ENCODE peak calls at places on chromosomes 6 and 20, in five cellular contexts. One of them, this sample, is unnamed. For H3K9me3 and H3K36me3, the result is how much of the 10 kb centered on the place peaks cover.

GRCh38 chr6:30626484-30627366 is at the start of gene ATAT1:
- DNase-seq in pancreas: peak
- DNase-seq in HCT116: peak
- DNase-seq in ovary: peak
- DNase-seq in gastrocnemius medialis: peak
- DNase-seq in this sample: peak

GRCh38 chr6:43627008-43627825 is 1.8 kb downstream of the GTPBP2 start:
- DNase-seq in ovary: peak
- DNase-seq in HCT116: peak
- DNase-seq in pancreas: peak
- DNase-seq in gastrocnemius medialis: peak
- DNase-seq in this sample: peak

GRCh38 chr6:32816746-32817204 is at the start of gene HLA-DOB:
- DNase-seq in pancreas: no peak
- DNase-seq in ovary: no peak
- DNase-seq in HCT116: peak
- DNase-seq in gastrocnemius medialis: no peak
- DNase-seq in this sample: no peak

GRCh38 chr20:19633985-19634384 is 124.1 kb upstream of the RIN2 start:
- DNase-seq in ovary: no peak
- DNase-seq in gastrocnemius medialis: no peak
- DNase-seq in HCT116: no peak
- DNase-seq in pancreas: no peak
- DNase-seq in this sample: no peak

GRCh38 chr20:50561379-50562078 is 51.3 kb downstream of the PTPN1 start:
- DNase-seq in ovary: peak
- DNase-seq in gastrocnemius medialis: no peak
- DNase-seq in pancreas: no peak
- DNase-seq in HCT116: peak
- DNase-seq in this sample: peak

GRCh38 chr6:30556964-30557682 is at the start of gene PRR3:
- DNase-seq in gastrocnemius medialis: peak
- DNase-seq in HCT116: no peak
- DNase-seq in pancreas: peak
- DNase-seq in ovary: peak
- DNase-seq in this sample: peak

GRCh38 chr6:89311853-89312531 is 3.1 kb downstream of the GABRR2 start:
- DNase-seq in gastrocnemius medialis: no peak
- DNase-seq in HCT116: no peak
- DNase-seq in pancreas: no peak
- DNase-seq in ovary: peak
- DNase-seq in this sample: peak

GRCh38 chr6:149138699-149139294 is 178.7 kb upstream of the TAB2 start:
- DNase-seq in gastrocnemius medialis: no peak
- DNase-seq in pancreas: no peak
- DNase-seq in HCT116: no peak
- DNase-seq in ovary: no peak
- DNase-seq in this sample: no peak

GRCh38 chr6:31128093-31128676 is 7.9 kb upstream of the CDSN start:
- DNase-seq in gastrocnemius medialis: peak
- DNase-seq in ovary: peak
- DNase-seq in HCT116: no peak
- DNase-seq in pancreas: peak
- DNase-seq in this sample: no peak

GRCh38 chr6:6840831-6841263 is 252.3 kb downstream of the LY86 start:
- DNase-seq in ovary: no peak
- DNase-seq in pancreas: no peak
- DNase-seq in gastrocnemius medialis: no peak
- DNase-seq in HCT116: no peak
- DNase-seq in this sample: no peak

GRCh38 chr20:8218861-8219260 is 86.8 kb downstream of the PLCB1 start:
- DNase-seq in pancreas: no peak
- DNase-seq in HCT116: no peak
- DNase-seq in gastrocnemius medialis: no peak
- DNase-seq in ovary: no peak
- DNase-seq in this sample: no peak

GRCh38 chr6:119350202-119351004 is 842 bp upstream of the MAN1A1 start:
- DNase-seq in HCT116: peak
- DNase-seq in pancreas: no peak
- DNase-seq in gastrocnemius medialis: no peak
- DNase-seq in ovary: no peak
- DNase-seq in this sample: peak

GRCh38 chr20:38730989-38731737 is 6.9 kb downstream of the SLC32A1 start:
- DNase-seq in pancreas: peak
- DNase-seq in ovary: peak
- DNase-seq in HCT116: peak
- DNase-seq in gastrocnemius medialis: no peak
- DNase-seq in this sample: no peak

GRCh38 chr20:60262967-60263603 is 304.9 kb downstream of the CDH26 start:
- DNase-seq in gastrocnemius medialis: no peak
- DNase-seq in HCT116: no peak
- DNase-seq in ovary: no peak
- DNase-seq in pancreas: no peak
- DNase-seq in this sample: no peak

GRCh38 chr20:4835244-4836177 is 113.8 kb downstream of the PRND start:
- DNase-seq in HCT116: no peak
- DNase-seq in pancreas: no peak
- DNase-seq in ovary: peak
- DNase-seq in gastrocnemius medialis: peak
- DNase-seq in this sample: peak

GRCh38 chr20:35929301-35929700 is 25.0 kb downstream of the SCAND1 start:
- DNase-seq in pancreas: no peak
- DNase-seq in HCT116: no peak
- DNase-seq in gastrocnemius medialis: no peak
- DNase-seq in ovary: no peak
- DNase-seq in this sample: no peak

GRCh38 chr6:119446623-119447008 is 97.1 kb upstream of the MAN1A1 start:
- DNase-seq in ovary: no peak
- DNase-seq in gastrocnemius medialis: peak
- DNase-seq in pancreas: peak
- DNase-seq in HCT116: no peak
- DNase-seq in this sample: peak

GRCh38 chr20:49636447-49636846 is 68.5 kb upstream of the PTGIS start:
- DNase-seq in ovary: peak
- DNase-seq in HCT116: no peak
- DNase-seq in gastrocnemius medialis: peak
- DNase-seq in pancreas: peak
- DNase-seq in this sample: no peak

GRCh38 chr20:9581509-9581908 is 67.1 kb downstream of the LAMP5 start:
- DNase-seq in HCT116: no peak
- DNase-seq in gastrocnemius medialis: no peak
- DNase-seq in ovary: no peak
- DNase-seq in pancreas: no peak
- DNase-seq in this sample: no peak

GRCh38 chr6:158686791-158687381 is 37.0 kb downstream of the SYTL3 start:
- DNase-seq in gastrocnemius medialis: no peak
- DNase-seq in pancreas: no peak
- DNase-seq in ovary: no peak
- DNase-seq in HCT116: no peak
- DNase-seq in this sample: no peak

GRCh38 chr20:53767206-53767924 is 173.7 kb upstream of the ZNF217 start:
- DNase-seq in HCT116: no peak
- DNase-seq in gastrocnemius medialis: no peak
- DNase-seq in pancreas: peak
- DNase-seq in ovary: no peak
- DNase-seq in this sample: no peak

GRCh38 chr6:116314878-116315277 is 35.1 kb upstream of the TSPYL1 start:
- DNase-seq in pancreas: no peak
- DNase-seq in gastrocnemius medialis: no peak
- DNase-seq in ovary: no peak
- DNase-seq in HCT116: no peak
- DNase-seq in this sample: peak

GRCh38 chr20:8473459-8473858 is 341.4 kb downstream of the PLCB1 start:
- DNase-seq in gastrocnemius medialis: no peak
- DNase-seq in ovary: no peak
- DNase-seq in HCT116: no peak
- DNase-seq in pancreas: no peak
- DNase-seq in this sample: no peak

GRCh38 chr6:170174124-170174770 is 116.6 kb downstream of the DLL1 start:
- DNase-seq in gastrocnemius medialis: peak
- DNase-seq in HCT116: no peak
- DNase-seq in ovary: peak
- DNase-seq in pancreas: no peak
- DNase-seq in this sample: peak

DNA sequence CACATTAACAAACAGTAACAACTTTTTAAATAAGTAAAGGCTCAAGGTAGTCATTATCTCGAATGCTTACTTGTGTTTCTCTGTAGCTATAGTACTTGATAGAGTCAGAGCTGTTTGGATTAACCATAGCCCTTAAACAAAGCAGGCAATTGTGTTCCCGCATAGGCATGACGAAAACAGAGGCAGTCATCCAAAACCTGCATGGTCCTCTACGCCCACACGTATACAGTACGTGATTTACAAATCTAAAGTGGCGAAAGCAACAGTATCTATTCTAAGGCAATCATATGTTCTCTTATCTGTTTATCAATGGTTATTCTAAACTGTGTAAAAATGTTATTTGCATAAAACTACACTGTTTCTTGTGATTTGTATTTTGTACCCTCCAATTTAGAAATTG is 31.8 kb downstream of the HFE start:
- DNase-seq in HCT116: peak
- DNase-seq in gastrocnemius medialis: no peak
- DNase-seq in pancreas: no peak
- DNase-seq in ovary: no peak
- DNase-seq in this sample: no peak
- H3K27ac ChIP-seq in HCT116: peak
- H3K27ac ChIP-seq in gastrocnemius medialis: no peak
- H3K27ac ChIP-seq in pancreas: peak
- H3K27ac ChIP-seq in ovary: no peak
- H3K27ac ChIP-seq in this sample: no peak

GRCh38 chr6:110486756-110487155 is 10.3 kb upstream of the SLC22A16 start:
- DNase-seq in gastrocnemius medialis: no peak
- DNase-seq in pancreas: no peak
- DNase-seq in HCT116: no peak
- DNase-seq in ovary: no peak
- DNase-seq in this sample: no peak

GRCh38 chr6:110482774-110483400 is 6.5 kb upstream of the SLC22A16 start:
- DNase-seq in pancreas: no peak
- DNase-seq in ovary: no peak
- DNase-seq in HCT116: no peak
- DNase-seq in gastrocnemius medialis: no peak
- DNase-seq in this sample: no peak

GRCh38 chr6:110481081-110481480 is 4.7 kb upstream of the SLC22A16 start:
- DNase-seq in pancreas: no peak
- DNase-seq in HCT116: no peak
- DNase-seq in ovary: no peak
- DNase-seq in gastrocnemius medialis: no peak
- DNase-seq in this sample: no peak

GRCh38 chr6:110485461-110485860 is 9.0 kb upstream of the SLC22A16 start:
- DNase-seq in HCT116: no peak
- DNase-seq in pancreas: no peak
- DNase-seq in gastrocnemius medialis: no peak
- DNase-seq in ovary: no peak
- DNase-seq in this sample: no peak

DNA sequence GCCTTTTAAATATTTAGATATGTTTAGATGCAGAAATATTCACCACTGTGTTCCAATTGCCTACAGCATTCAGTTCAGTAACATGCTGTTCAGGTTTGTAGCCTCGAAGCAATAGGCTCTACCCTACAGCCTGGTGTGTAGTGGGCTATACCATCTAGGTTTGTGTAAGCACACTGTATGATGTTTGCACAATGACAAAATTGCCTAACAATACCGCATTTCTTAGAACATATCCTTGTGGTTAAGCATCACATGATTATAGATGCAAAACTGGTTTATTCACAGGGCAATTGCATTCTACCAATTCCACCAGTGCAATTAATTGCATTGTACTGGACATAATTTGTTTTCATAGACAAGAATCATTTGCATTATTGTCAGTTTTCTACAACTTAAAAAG is 7.9 kb upstream of the SLC22A16 start:
- DNase-seq in gastrocnemius medialis: no peak
- DNase-seq in HCT116: no peak
- DNase-seq in pancreas: no peak
- DNase-seq in ovary: no peak
- DNase-seq in this sample: no peak
- H3K9me3 ChIP-seq in gastrocnemius medialis: under half
- H3K9me3 ChIP-seq in HCT116: under half
- H3K9me3 ChIP-seq in pancreas: under half
- H3K9me3 ChIP-seq in ovary: under half
- H3K9me3 ChIP-seq in this sample: under half

GRCh38 chr6:10730254-10730653 is 7.4 kb downstream of the TMEM14C start:
- DNase-seq in HCT116: no peak
- DNase-seq in pancreas: no peak
- DNase-seq in ovary: no peak
- DNase-seq in gastrocnemius medialis: no peak
- DNase-seq in this sample: no peak
- H3K36me3 ChIP-seq in HCT116: under half
- H3K36me3 ChIP-seq in pancreas: under half
- H3K36me3 ChIP-seq in ovary: under half
- H3K36me3 ChIP-seq in gastrocnemius medialis: under half
- H3K36me3 ChIP-seq in this sample: under half

GRCh38 chr20:33790571-33790970 is 20.6 kb upstream of the CHMP4B start:
- DNase-seq in HCT116: no peak
- DNase-seq in ovary: no peak
- DNase-seq in pancreas: peak
- DNase-seq in gastrocnemius medialis: peak
- DNase-seq in this sample: no peak
- H3K27ac ChIP-seq in HCT116: peak
- H3K27ac ChIP-seq in ovary: no peak
- H3K27ac ChIP-seq in pancreas: peak
- H3K27ac ChIP-seq in gastrocnemius medialis: no peak
- H3K27ac ChIP-seq in this sample: no peak

DNA sequence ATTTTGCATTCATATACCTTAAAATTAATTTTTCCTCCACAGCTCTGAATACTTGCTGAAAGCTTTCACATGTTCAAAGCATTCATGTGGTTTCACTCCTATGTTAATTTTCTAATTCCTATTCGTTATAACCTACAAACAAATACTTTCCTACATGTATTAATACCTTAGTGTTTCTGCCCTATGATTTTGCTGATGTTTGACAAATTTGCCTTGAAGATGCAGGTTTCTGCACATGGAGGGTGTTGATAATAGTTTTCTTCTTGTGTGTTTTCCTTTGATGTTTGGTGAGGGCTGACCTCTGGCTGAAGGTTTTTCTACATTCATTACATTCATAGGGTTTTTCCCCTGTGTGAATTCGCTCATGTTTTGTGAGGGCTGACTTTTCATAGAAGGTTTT is 49.3 kb upstream of the ELMO2 start:
- DNase-seq in HCT116: no peak
- DNase-seq in pancreas: no peak
- DNase-seq in gastrocnemius medialis: no peak
- DNase-seq in ovary: no peak
- DNase-seq in this sample: no peak
- H3K9me3 ChIP-seq in HCT116: under half
- H3K9me3 ChIP-seq in pancreas: under half
- H3K9me3 ChIP-seq in gastrocnemius medialis: under half
- H3K9me3 ChIP-seq in ovary: under half
- H3K9me3 ChIP-seq in this sample: under half

DNA sequence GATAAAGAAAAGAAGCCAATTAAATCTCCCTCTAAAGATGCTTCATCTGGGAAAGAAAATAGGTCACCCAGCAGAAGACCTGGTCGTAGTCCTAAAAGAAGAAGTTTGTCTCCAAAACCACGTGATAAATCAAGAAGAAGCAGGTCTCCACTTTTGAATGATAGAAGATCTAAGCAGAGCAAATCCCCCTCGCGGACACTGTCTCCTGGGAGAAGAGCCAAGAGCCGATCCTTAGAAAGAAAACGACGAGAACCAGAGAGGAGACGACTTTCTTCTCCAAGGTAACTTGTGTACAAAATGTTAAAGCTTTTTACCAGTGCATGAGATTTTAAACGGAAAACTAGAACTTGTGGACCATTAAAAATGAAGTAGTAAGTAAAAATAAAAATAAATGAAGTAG is 46.5 kb downstream of the FAM217A start:
- DNase-seq in HCT116: no peak
- DNase-seq in gastrocnemius medialis: no peak
- DNase-seq in ovary: no peak
- DNase-seq in pancreas: no peak
- DNase-seq in this sample: no peak
- H3K36me3 ChIP-seq in HCT116: under half
- H3K36me3 ChIP-seq in gastrocnemius medialis: under half
- H3K36me3 ChIP-seq in ovary: under half
- H3K36me3 ChIP-seq in pancreas: under half
- H3K36me3 ChIP-seq in this sample: under half